ENCODE peak calls at places on chromosomes 2 and 18, in nine cellular contexts. Y is GM18507; S is SK-N-DZ; Q is substantia nigra; K is heart right ventricle; W is stimulated activated CD4-positive, alpha-beta T cell treated with anti-CD3 and anti-CD28 coated beads, Interleukin-2, amount 100 ng/mL, for 48 hours; V is CD8-positive, alpha-beta memory T cell; J is HCEC 1CT; Z is heart left ventricle. N is an unnamed sample.

GRCh38 chr2:200850512-200851256 is 13.8 kb downstream of the CLK1 start:
- DNase-seq in Z (no peak), Q (no peak), V (no peak), J (no peak), W (no peak), S (no peak), K (no peak), Y (no peak), N (no peak)

GRCh38 chr2:41722668-41723369 is 325.0 kb upstream of the PKDCC start:
- DNase-seq in Z (peak; percentile 46), S (no peak), W (no peak), Y (no peak), K (peak; percentile 45), J (peak; percentile 37), V (no peak), Q (no peak), N (no peak)

GRCh38 chr18:65901522-65901921 is 150.7 kb downstream of the CDH7 start:
- DNase-seq in Q (no peak), K (no peak), S (no peak), V (no peak), W (no peak), J (no peak), Z (no peak), Y (no peak), N (no peak)

GRCh38 chr18:23259701-23260661 is 124.7 kb downstream of the CABLES1 start:
- DNase-seq in Q (peak; percentile 5), Y (no peak), W (peak; percentile 9), K (peak; percentile 80), Z (peak; percentile 80), V (no peak), S (peak; percentile 16), J (peak; percentile 68), N (no peak)

GRCh38 chr2:215764441-215765048 is 248.8 kb downstream of the MREG start:
- DNase-seq in W (no peak), J (peak; percentile 97), Y (no peak), S (no peak), K (no peak), Q (no peak), Z (no peak), V (no peak), N (no peak)

GRCh38 chr18:33239298-33239697 is 201.2 kb downstream of the CCDC178 start:
- DNase-seq in S (no peak), Z (no peak), Q (no peak), J (no peak), K (no peak), V (no peak), Y (no peak), W (no peak), N (no peak)

GRCh38 chr2:108454440-108454839 is 5.4 kb downstream of the GCC2 start:
- DNase-seq in Z (no peak), W (no peak), Y (no peak), J (no peak), Q (no peak), V (no peak), S (no peak), K (no peak), N (no peak)

GRCh38 chr2:239666053-239666854 is 265.4 kb upstream of the HDAC4 start:
- DNase-seq in Y (no peak), W (no peak), Z (no peak), S (no peak), Q (no peak), K (no peak), J (no peak), V (no peak), N (no peak)